ENCODE peak calls at places on chromosomes 12 and 14, in four cellular contexts. C is GM12865, M is IMR-90, N is GM23338. S is an unnamed sample.

GRCh38 chr12:118034429-118035193 is 18.1 kb downstream of the RFC5 start:
- DNase-seq in C (no peak), M (peak; percentile 60), N (peak; percentile 65), S (no peak)

GRCh38 chr12:25979563-25979962 is 21.1 kb downstream of the RASSF8 start:
- DNase-seq in C (no peak), M (no peak), N (no peak), S (no peak)

GRCh38 chr14:103483600-103483999 is 39.0 kb downstream of the CKB start:
- DNase-seq in C (no peak), M (peak; percentile 98), N (no peak), S (peak; percentile 21)

GRCh38 chr14:29463727-29464370 is 463.8 kb downstream of the PRKD1 start:
- DNase-seq in C (no peak), M (no peak), N (peak; percentile 20), S (no peak)

GRCh38 chr12:79409562-79409961 is 281.2 kb downstream of the PAWR start:
- DNase-seq in C (no peak), M (peak; percentile 87), N (no peak), S (no peak)

GRCh38 chr12:63353559-63353958 is 202.6 kb upstream of the AVPR1A start:
- DNase-seq in C (no peak), M (peak; percentile 2), N (no peak), S (no peak)

GRCh38 chr12:64092507-64092906 is 129.6 kb downstream of the KICS2 start:
- DNase-seq in C (no peak), M (no peak), N (no peak), S (no peak)

GRCh38 chr12:13223176-13223806 is 26.8 kb downstream of the EMP1 start:
- DNase-seq in C (no peak), M (peak; percentile 93), N (no peak), S (peak; percentile 77)

GRCh38 chr14:51382506-51382905 is 142.5 kb downstream of the TMX1 start:
- DNase-seq in C (no peak), M (no peak), N (no peak), S (no peak)

GRCh38 chr12:75564821-75565220 is 53.4 kb upstream of the KRR1 start:
- DNase-seq in C (no peak), M (no peak), N (no peak), S (no peak)

GRCh38 chr12:45304514-45305178 is 88.8 kb downstream of the ANO6 start:
- DNase-seq in C (no peak), M (no peak), N (no peak), S (no peak)

GRCh38 chr14:51041117-51041531 is 53.8 kb downstream of the TRIM9 start:
- DNase-seq in C (no peak), M (no peak), N (peak; percentile 33), S (no peak)

GRCh38 chr12:93954160-93955112 is 193.9 kb upstream of the PLXNC1 start:
- DNase-seq in C (no peak), M (peak; percentile 19), N (no peak), S (no peak)

GRCh38 chr14:71932229-71932951 is at the start of gene RGS6:
- DNase-seq in C (peak; percentile 81), M (no peak), N (peak; percentile 92), S (no peak)

GRCh38 chr12:11081987-11082386 is 10.1 kb downstream of the TAS2R43 start:
- DNase-seq in C (no peak), M (no peak), N (no peak), S (no peak)

GRCh38 chr14:90444077-90444696 is 47.4 kb downstream of the CALM1 start:
- DNase-seq in C (no peak), M (no peak), N (no peak), S (no peak)

GRCh38 chr12:69415471-69416275 is 54.5 kb upstream of the FRS2 start:
- DNase-seq in C (peak; percentile 29), M (peak; percentile 95), N (peak; percentile 87), S (peak; percentile 81)

GRCh38 chr14:92595267-92595666 is 81.7 kb downstream of the RIN3 start:
- DNase-seq in C (no peak), M (no peak), N (no peak), S (no peak)

GRCh38 chr12:49982246-49983229 is 9.8 kb downstream of the AQP6 start:
- DNase-seq in C (no peak), M (peak; percentile 46), N (no peak), S (no peak)

GRCh38 chr12:120757226-120757742 is 31.7 kb downstream of the ACADS start:
- DNase-seq in C (no peak), M (no peak), N (no peak), S (no peak)

GRCh38 chr12:120759591-120760348 is 34.1 kb downstream of the ACADS start:
- DNase-seq in C (no peak), M (no peak), N (no peak), S (no peak)

GRCh38 chr12:120760349-120761245 is 35.0 kb downstream of the ACADS start:
- DNase-seq in C (no peak), M (no peak), N (no peak), S (no peak)

GRCh38 chr12:120757949-120758348 is 32.3 kb downstream of the ACADS start:
- DNase-seq in C (no peak), M (no peak), N (no peak), S (no peak)

GRCh38 chr12:120758798-120759590 is 33.4 kb downstream of the ACADS start:
- DNase-seq in C (no peak), M (no peak), N (no peak), S (no peak)
- TF ChIP-seq CTCF in C (no peak), M (no peak), N (no peak), S (no peak)

GRCh38 chr12:9973951-9974350 is 2.7 kb downstream of the CLEC12A start:
- DNase-seq in C (no peak), M (no peak), N (no peak), S (no peak)
- H3K4me3 ChIP-seq in C (no peak overlapping the region), M (no peak overlapping the region), N (no peak overlapping the region), S (no peak overlapping the region)

DNA sequence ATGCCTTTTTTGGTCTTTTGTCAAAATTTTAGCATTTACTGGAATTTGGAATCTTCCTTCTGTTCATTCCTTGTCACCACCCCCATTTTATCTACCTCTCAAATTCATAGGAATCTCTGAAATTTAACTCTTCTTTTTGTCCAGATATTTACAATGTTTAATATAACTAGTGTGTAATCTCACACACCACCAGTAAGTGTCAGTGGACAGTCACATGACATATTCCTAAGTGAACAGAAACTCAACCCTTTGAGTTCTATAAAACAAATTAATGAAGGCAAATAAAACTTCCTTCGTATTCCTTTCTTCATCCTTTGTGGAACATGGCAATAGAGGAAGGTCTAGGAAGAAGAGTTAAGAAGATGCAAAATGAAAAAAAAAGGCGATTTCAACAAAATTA is 26.6 kb downstream of the ATF7 start:
- DNase-seq in C (no peak), M (no peak), N (no peak), S (no peak)
- TF ChIP-seq CTCF in C (no peak), M (peak; percentile 34), N (no peak), S (no peak)

DNA sequence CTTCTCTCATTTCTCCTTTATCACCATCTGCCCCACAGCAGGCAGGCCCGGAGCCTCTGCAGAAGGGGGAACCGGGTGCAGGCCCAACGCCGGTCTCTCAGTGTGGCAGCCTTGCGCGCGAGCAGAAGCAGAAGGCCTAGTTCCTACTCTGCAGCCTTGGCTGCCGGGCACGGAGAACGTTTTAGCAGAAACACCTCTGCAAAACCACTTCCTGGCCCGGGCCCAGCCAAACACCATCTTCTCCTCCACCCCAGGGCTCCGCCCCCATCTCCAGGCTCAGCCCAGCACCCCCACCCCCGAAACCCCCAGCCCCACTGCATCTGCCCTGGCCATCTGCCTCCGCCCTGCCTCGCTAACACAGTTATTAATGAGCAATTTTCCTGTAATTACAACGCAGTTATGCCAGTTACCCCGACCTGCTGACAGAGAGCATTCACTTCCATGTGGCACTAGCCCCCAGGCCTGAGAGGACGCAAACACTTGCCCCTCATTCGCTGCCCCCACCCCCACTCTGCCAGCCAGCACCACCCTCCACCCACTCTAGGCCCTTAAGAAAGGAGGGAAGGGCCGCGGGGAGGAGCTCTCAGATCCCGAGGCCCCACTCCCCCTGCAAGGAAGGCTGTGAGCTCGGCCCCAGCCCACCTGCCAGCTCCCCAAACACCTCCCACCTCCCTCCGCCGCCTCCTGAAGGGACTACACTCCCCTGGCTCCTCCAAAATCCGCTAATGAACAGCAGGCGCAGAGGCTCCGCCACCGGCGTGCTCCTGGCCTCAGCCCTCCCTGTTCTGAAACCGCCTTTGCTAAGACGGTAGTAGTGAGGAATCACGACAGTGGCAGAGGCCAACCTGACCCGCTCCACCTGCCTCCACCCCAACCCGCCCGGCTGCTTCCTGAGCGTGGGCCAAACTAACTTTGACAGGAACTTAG is 44.7 kb upstream of the FBRSL1 start:
- DNase-seq in C (peak; percentile 78), M (no peak), N (peak; percentile 37), S (no peak)
- H3K4me3 ChIP-seq in C (no peak overlapping the region), M (peak overlapping the region; percentile 40), N (peak overlapping the region; percentile 55), S (peak overlapping the region; percentile 12)

S was measured in AG04449.